ENCODE peak calls at places on chromosomes 4 and X, in seven cellular contexts. W is Ammon's horn; P is germinal center; T is non-pigmented ciliary epithelial cell; V is mammary epithelial cell; L is iPS DF 6.9; N is stimulated activated CD4-positive, alpha-beta T cell treated with anti-CD3 and anti-CD28 coated beads, Interleukin-2, amount 100 ng/mL, for 24 hours. J is an unnamed sample.

GRCh38 chr4:134540588-134540987 is 339.0 kb upstream of the PABPC4L start:
- DNase-seq in N (no peak), P (no peak), T (no peak), W (no peak), V (no peak), L (no peak), J (no peak)

GRCh38 chr4:88814043-88814617 is 116.5 kb upstream of the NAP1L5 start:
- DNase-seq in L (no peak), N (no peak), T (no peak), W (no peak), V (no peak), P (no peak), J (no peak)

GRCh38 chrX:123422875-123423274 is 238.8 kb downstream of the GRIA3 start:
- DNase-seq in L (no peak), N (no peak), V (peak; percentile 27), T (peak; percentile 8), W (peak; percentile 15), P (no peak), J (no peak)

GRCh38 chr4:158170691-158171455 is 2.0 kb downstream of the GASK1B start:
- DNase-seq in N (peak; percentile 19), T (no peak), V (peak; percentile 93), P (no peak), W (no peak), L (peak; percentile 20), J (peak; percentile 33)

GRCh38 chr4:184648220-184649025 is 824 bp downstream of the CASP3 start:
- DNase-seq in W (peak; percentile 66), P (peak; percentile 18), V (peak; percentile 55), L (no peak), T (no peak), N (peak; percentile 47), J (peak; percentile 66)

GRCh38 chr4:169202143-169202699 is 68.5 kb downstream of the SH3RF1 start:
- DNase-seq in P (no peak), N (no peak), L (no peak), W (no peak), V (no peak), T (no peak), J (no peak)

GRCh38 chr4:139232751-139233150 is 47.3 kb downstream of the MGARP start:
- DNase-seq in L (no peak), T (no peak), P (no peak), V (no peak), W (no peak), N (no peak), J (no peak)

GRCh38 chrX:120761810-120762209 is 113.9 kb downstream of the CT47B1 start:
- DNase-seq in V (no peak), P (no peak), N (no peak), T (no peak), W (no peak), L (no peak), J (no peak)

GRCh38 chr4:135434936-135435335 is 1233.3 kb upstream of the PABPC4L start:
- DNase-seq in V (peak; percentile 12), W (no peak), P (no peak), N (no peak), L (no peak), T (no peak), J (no peak)

GRCh38 chr4:144801731-144802130 is 155.8 kb downstream of the HHIP start:
- DNase-seq in N (no peak), V (no peak), T (no peak), L (no peak), W (no peak), P (no peak), J (no peak)

GRCh38 chr4:99946346-99947189 is at the start of gene DNAJB14:
- DNase-seq in V (peak; percentile 82), T (no peak), N (peak; percentile 81), P (peak; percentile 85), L (peak; percentile 39), W (peak; percentile 81), J (peak; percentile 27)

GRCh38 chrX:102516314-102516936 is at the start of gene TMSB15A:
- DNase-seq in P (peak; percentile 61), T (no peak), V (peak; percentile 28), W (peak; percentile 56), L (peak; percentile 27), N (peak; percentile 58), J (peak; percentile 4)

GRCh38 chr4:86595426-86595805 is 1.3 kb downstream of the PTPN13 start:
- DNase-seq in W (peak; percentile 45), V (peak; percentile 44), N (no peak), P (no peak), T (no peak), L (no peak), J (no peak)

GRCh38 chrX:24260827-24261550 is 52.9 kb downstream of the SUPT20HL2 start:
- DNase-seq in W (peak; percentile 34), N (no peak), L (no peak), T (no peak), V (no peak), P (no peak), J (peak; percentile 20)

GRCh38 chr4:155883895-155884294 is 17.8 kb upstream of the ASIC5 start:
- DNase-seq in W (no peak), P (no peak), L (no peak), V (no peak), T (no peak), N (no peak), J (no peak)

GRCh38 chr4:159062381-159062780 is 40.5 kb upstream of the RAPGEF2 start:
- DNase-seq in T (no peak), L (no peak), P (no peak), V (no peak), W (no peak), N (no peak), J (no peak)